ENCODE peak calls at places on chromosomes 4 and X, in seven cellular contexts. T is RCC 7860; Y is CD4-positive, alpha-beta T cell; O is GM23248; X is naive B cell; M is T47D; U is progenitor cell of endocrine pancreas. K is an unnamed sample.

GRCh38 chr4:2408976-2409375 is 9.5 kb downstream of the ZFYVE28 start:
- DNase-seq in T (no peak), Y (no peak), O (no peak), X (no peak), M (no peak), U (no peak), K (no peak)

GRCh38 chr4:105022811-105023667 is 123.6 kb upstream of the TET2 start:
- DNase-seq in T (peak; percentile 59), Y (no peak), O (no peak), X (no peak), M (no peak), U (no peak), K (no peak)

GRCh38 chr4:3388461-3389185 is 53.1 kb upstream of the HGFAC start:
- DNase-seq in T (peak; percentile 92), Y (no peak), O (peak; percentile 94), X (peak; percentile 40), M (no peak), U (no peak), K (peak; percentile 67)

GRCh38 chr4:142565771-142566170 is 280.3 kb downstream of the INPP4B start:
- DNase-seq in T (no peak), Y (no peak), O (no peak), X (no peak), M (no peak), U (no peak), K (no peak)

GRCh38 chr4:4416981-4417380 is 30.1 kb downstream of the NSG1 start:
- DNase-seq in T (no peak), Y (peak; percentile 19), O (no peak), X (no peak), M (no peak), U (no peak), K (no peak)

GRCh38 chr4:169017971-169018370 is 7.9 kb upstream of the CBR4 start:
- DNase-seq in T (no peak), Y (no peak), O (no peak), X (no peak), M (no peak), U (no peak), K (peak; percentile 53)

GRCh38 chr4:99945718-99946345 is 586 bp downstream of the DNAJB14 start:
- DNase-seq in T (no peak), Y (no peak), O (peak; percentile 67), X (no peak), M (no peak), U (peak; percentile 31), K (peak; percentile 67)

GRCh38 chr4:13920111-13920875 is 292.8 kb upstream of the BOD1L1 start:
- DNase-seq in T (no peak), Y (no peak), O (peak; percentile 72), X (no peak), M (no peak), U (no peak), K (no peak)

GRCh38 chrX:110407910-110408545 is 49.4 kb downstream of the RTL9 start:
- DNase-seq in T (peak; percentile 39), Y (no peak), O (peak; percentile 61), X (peak; percentile 39), M (peak; percentile 9), U (peak; percentile 59), K (peak; percentile 56)

GRCh38 chr4:67556426-67556825 is 2.1 kb upstream of the STAP1 start:
- DNase-seq in T (no peak), Y (no peak), O (no peak), X (no peak), M (no peak), U (no peak), K (no peak)

GRCh38 chr4:102586644-102587021 is 85.5 kb downstream of the NFKB1 start:
- DNase-seq in T (no peak), Y (no peak), O (no peak), X (no peak), M (no peak), U (no peak), K (no peak)

GRCh38 chr4:72553540-72553939 is 15.5 kb downstream of the ADAMTS3 start:
- DNase-seq in T (no peak), Y (no peak), O (no peak), X (no peak), M (no peak), U (no peak), K (no peak)

GRCh38 chrX:42102586-42103282 is 179.4 kb upstream of the CASK start:
- DNase-seq in T (no peak), Y (no peak), O (peak; percentile 0), X (no peak), M (no peak), U (no peak), K (no peak)

GRCh38 chr4:38509551-38509950 is 154.4 kb upstream of the KLF3 start:
- DNase-seq in T (no peak), Y (peak; percentile 52), O (no peak), X (no peak), M (no peak), U (no peak), K (no peak)

GRCh38 chr4:10015140-10015753 is 6.0 kb downstream of the SLC2A9 start:
- DNase-seq in T (peak; percentile 45), Y (no peak), O (peak; percentile 52), X (no peak), M (peak; percentile 16), U (no peak), K (peak; percentile 63)

GRCh38 chrX:124217289-124218251 is 114.9 kb upstream of the TEX13D start:
- DNase-seq in T (peak; percentile 21), Y (peak; percentile 58), O (peak; percentile 57), X (peak; percentile 39), M (no peak), U (no peak), K (peak; percentile 28)

GRCh38 chrX:155951237-155951789 is 46.2 kb upstream of the IL9R start:
- DNase-seq in T (no peak), Y (no peak), O (no peak), X (no peak), M (no peak), U (no peak), K (no peak)

GRCh38 chr4:100823066-100823992 is 305.5 kb upstream of the EMCN start:
- DNase-seq in T (peak; percentile 12), Y (no peak), O (peak; percentile 7), X (no peak), M (no peak), U (no peak), K (no peak)

GRCh38 chrX:68999351-68999750 is 165.9 kb downstream of the PJA1 start:
- DNase-seq in T (no peak), Y (no peak), O (peak; percentile 25), X (no peak), M (no peak), U (no peak), K (no peak)

GRCh38 chrX:55342533-55343501 is 78.1 kb upstream of the PAGE3 start:
- DNase-seq in T (no peak), Y (no peak), O (peak; percentile 25), X (no peak), M (peak; percentile 20), U (no peak), K (peak; percentile 27)

GRCh38 chr4:186584912-186585311 is 29.5 kb upstream of the MTNR1A start:
- DNase-seq in T (no peak), Y (no peak), O (no peak), X (no peak), M (no peak), U (no peak), K (peak; percentile 33)

GRCh38 chr4:98433608-98434198 is 172.5 kb downstream of the RAP1GDS1 start:
- DNase-seq in T (no peak), Y (no peak), O (peak; percentile 36), X (no peak), M (no peak), U (no peak), K (no peak)

GRCh38 chr4:87079967-87080366 is 140.5 kb downstream of the KLHL8 start:
- DNase-seq in T (no peak), Y (no peak), O (no peak), X (no peak), M (no peak), U (no peak), K (no peak)

K was measured in retina.